ENCODE peak calls at places on chromosomes 4 and X, in four cellular contexts. One of them, this sample, is unnamed.

GRCh38 chr4:143581331-143581961 is 67.9 kb downstream of the SMARCA5 start:
- DNase-seq in IMR-90: no peak
- DNase-seq in stomach: no peak
- DNase-seq in suprapubic skin: no peak
- DNase-seq in this sample: no peak

GRCh38 chr4:152590179-152591031 is 54.5 kb upstream of the FBXW7 start:
- DNase-seq in stomach: no peak
- DNase-seq in suprapubic skin: no peak
- DNase-seq in IMR-90: peak
- DNase-seq in this sample: no peak

GRCh38 chr4:139876328-139876941 is 210.8 kb downstream of the MGST2 start:
- DNase-seq in suprapubic skin: no peak
- DNase-seq in IMR-90: no peak
- DNase-seq in stomach: no peak
- DNase-seq in this sample: no peak

GRCh38 chr4:118033148-118034060 is 882 bp upstream of the NDST3 start:
- DNase-seq in IMR-90: peak
- DNase-seq in stomach: peak
- DNase-seq in suprapubic skin: no peak
- DNase-seq in this sample: peak

GRCh38 chr4:90345549-90345948 is 218.4 kb downstream of the CCSER1 start:
- DNase-seq in IMR-90: no peak
- DNase-seq in stomach: no peak
- DNase-seq in suprapubic skin: no peak
- DNase-seq in this sample: no peak

GRCh38 chrX:114675365-114675764 is 91.5 kb downstream of the HTR2C start:
- DNase-seq in stomach: no peak
- DNase-seq in IMR-90: no peak
- DNase-seq in suprapubic skin: no peak
- DNase-seq in this sample: no peak

GRCh38 chrX:132227383-132228112 is 8.3 kb upstream of the RAP2C start:
- DNase-seq in suprapubic skin: no peak
- DNase-seq in IMR-90: peak
- DNase-seq in stomach: no peak
- DNase-seq in this sample: no peak

GRCh38 chr4:16270654-16271328 is 44.5 kb upstream of the TAPT1 start:
- DNase-seq in suprapubic skin: no peak
- DNase-seq in IMR-90: no peak
- DNase-seq in stomach: no peak
- DNase-seq in this sample: peak

GRCh38 chr4:56301181-56302076 is 85.9 kb downstream of the AASDH start:
- DNase-seq in suprapubic skin: no peak
- DNase-seq in IMR-90: peak
- DNase-seq in stomach: peak
- DNase-seq in this sample: peak

GRCh38 chr4:122249357-122249756 is 97.2 kb downstream of the BLTP1 start:
- DNase-seq in stomach: no peak
- DNase-seq in suprapubic skin: no peak
- DNase-seq in IMR-90: no peak
- DNase-seq in this sample: no peak

GRCh38 chrX:13167444-13168207 is 123.2 kb upstream of the FAM9C start:
- DNase-seq in suprapubic skin: no peak
- DNase-seq in stomach: no peak
- DNase-seq in IMR-90: peak
- DNase-seq in this sample: no peak

DNA sequence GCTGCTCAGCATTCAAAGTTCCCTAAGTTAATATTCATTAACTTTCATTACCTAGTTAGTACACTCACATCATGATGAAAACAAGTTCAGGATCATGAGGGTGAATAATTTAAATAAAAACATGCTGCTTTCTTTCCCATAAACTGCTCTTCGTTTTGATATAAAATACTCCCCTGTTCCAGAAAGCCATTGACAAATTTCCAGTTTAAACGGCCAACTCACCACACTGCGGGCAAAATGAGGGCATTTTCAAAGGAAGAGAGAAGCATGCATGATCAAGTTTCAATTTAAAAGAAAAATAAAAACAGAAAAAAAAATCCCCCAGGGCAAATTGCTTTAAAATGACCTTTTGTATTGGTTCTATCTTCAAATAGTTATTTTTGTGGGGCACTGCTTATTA is 69.6 kb downstream of the EPHA5 start:
- DNase-seq in IMR-90: no peak
- DNase-seq in stomach: no peak
- DNase-seq in suprapubic skin: no peak
- DNase-seq in this sample: no peak
- TF ChIP-seq POLR2A in IMR-90: no peak
- TF ChIP-seq POLR2A in stomach: no peak
- TF ChIP-seq POLR2A in suprapubic skin: no peak
- TF ChIP-seq POLR2A in this sample: no peak

DNA sequence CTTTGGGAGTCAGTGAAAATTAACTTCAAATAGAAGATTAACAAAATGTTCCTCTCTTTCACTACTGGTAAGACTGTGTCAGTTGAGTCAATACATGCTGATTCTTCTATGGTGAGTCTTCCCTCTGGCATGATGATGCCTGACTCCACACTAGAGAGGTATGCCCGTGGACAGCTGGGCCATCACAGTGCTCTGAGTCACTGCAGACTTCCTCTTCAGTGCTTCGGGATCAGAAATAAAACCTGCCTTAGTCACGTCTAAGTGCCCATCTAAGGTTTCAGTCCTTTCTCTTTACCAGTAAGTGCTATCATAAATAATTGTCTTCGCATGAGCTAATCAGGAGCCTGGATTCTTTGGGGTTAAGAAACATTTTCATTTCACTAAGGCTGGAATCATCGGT is 1.6 kb upstream of the ASB5 start:
- DNase-seq in stomach: no peak
- DNase-seq in suprapubic skin: no peak
- DNase-seq in IMR-90: peak
- DNase-seq in this sample: no peak
- TF ChIP-seq POLR2A in stomach: no peak
- TF ChIP-seq POLR2A in suprapubic skin: no peak
- TF ChIP-seq POLR2A in IMR-90: peak
- TF ChIP-seq POLR2A in this sample: no peak

GRCh38 chrX:48478806-48479205 is 2.8 kb downstream of the FTSJ1 start:
- DNase-seq in IMR-90: no peak
- DNase-seq in suprapubic skin: no peak
- DNase-seq in stomach: no peak
- DNase-seq in this sample: no peak

GRCh38 chrX:48477960-48478755 is 2.2 kb downstream of the FTSJ1 start:
- DNase-seq in suprapubic skin: no peak
- DNase-seq in IMR-90: no peak
- DNase-seq in stomach: no peak
- DNase-seq in this sample: no peak

GRCh38 chrX:48480583-48480982 is 4.6 kb downstream of the FTSJ1 start:
- DNase-seq in IMR-90: no peak
- DNase-seq in suprapubic skin: no peak
- DNase-seq in stomach: no peak
- DNase-seq in this sample: no peak

GRCh38 chrX:48480142-48480541 is 4.1 kb downstream of the FTSJ1 start:
- DNase-seq in stomach: no peak
- DNase-seq in IMR-90: no peak
- DNase-seq in suprapubic skin: no peak
- DNase-seq in this sample: no peak

GRCh38 chrX:48482526-48482925 is 6.5 kb downstream of the FTSJ1 start:
- DNase-seq in IMR-90: no peak
- DNase-seq in suprapubic skin: no peak
- DNase-seq in stomach: no peak
- DNase-seq in this sample: no peak
- TF ChIP-seq POLR2A in IMR-90: no peak
- TF ChIP-seq POLR2A in suprapubic skin: no peak
- TF ChIP-seq POLR2A in stomach: no peak
- TF ChIP-seq POLR2A in this sample: no peak

GRCh38 chr4:186192068-186192751 is 843 bp downstream of the CYP4V2 start:
- DNase-seq in IMR-90: peak
- DNase-seq in suprapubic skin: no peak
- DNase-seq in stomach: peak
- DNase-seq in this sample: peak
- TF ChIP-seq POLR2A in IMR-90: no peak
- TF ChIP-seq POLR2A in suprapubic skin: no peak
- TF ChIP-seq POLR2A in stomach: no peak
- TF ChIP-seq POLR2A in this sample: no peak

GRCh38 chrX:107715331-107716044 is 60.1 kb downstream of the TSC22D3 start:
- DNase-seq in suprapubic skin: no peak
- DNase-seq in stomach: no peak
- DNase-seq in IMR-90: peak
- DNase-seq in this sample: no peak
- TF ChIP-seq POLR2A in suprapubic skin: no peak
- TF ChIP-seq POLR2A in stomach: no peak
- TF ChIP-seq POLR2A in IMR-90: no peak
- TF ChIP-seq POLR2A in this sample: peak

DNA sequence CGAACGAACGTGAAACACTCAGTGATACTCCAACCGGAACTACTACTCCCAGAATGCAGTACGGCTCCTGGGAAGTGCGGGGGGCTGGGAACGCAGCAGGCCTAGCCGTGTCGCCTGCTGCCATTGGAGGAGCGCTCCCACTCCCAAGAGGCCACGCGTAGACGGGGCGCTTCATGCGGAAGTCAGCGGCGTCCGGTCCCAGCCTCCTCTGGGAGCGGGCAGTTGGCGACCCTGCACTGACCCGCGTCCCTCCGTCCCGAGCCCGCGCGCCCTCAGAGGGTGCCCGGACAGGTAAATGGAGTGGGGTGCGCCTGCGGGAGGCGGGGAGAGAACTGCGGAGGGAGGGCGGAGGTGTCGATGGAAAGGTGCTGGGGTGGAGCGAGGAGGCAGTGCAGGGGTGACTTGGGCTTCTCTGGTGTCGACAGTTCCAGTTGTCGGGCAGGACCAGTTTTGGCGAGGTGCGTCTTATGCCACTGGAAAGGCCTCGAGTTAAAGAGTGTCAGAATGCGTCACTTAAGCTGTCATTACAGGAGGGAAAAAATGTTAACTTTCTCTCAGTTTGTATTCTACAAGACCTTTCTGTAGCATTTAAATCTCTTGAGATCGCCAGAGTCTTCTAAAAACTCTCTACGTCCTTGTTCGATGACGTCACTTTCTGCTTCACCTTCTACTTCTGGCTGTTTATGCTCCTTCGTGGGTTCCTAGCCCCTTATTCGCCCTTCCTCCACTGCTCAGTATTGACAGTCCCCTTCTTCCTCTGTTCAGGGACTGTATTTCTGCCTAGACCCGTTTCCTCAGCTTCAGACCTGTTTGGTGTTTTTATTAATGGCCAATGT is at the start of gene VAMP7:
- DNase-seq in IMR-90: peak
- DNase-seq in suprapubic skin: peak
- DNase-seq in stomach: peak
- DNase-seq in this sample: peak
- TF ChIP-seq POLR2A in IMR-90: peak
- TF ChIP-seq POLR2A in suprapubic skin: no peak
- TF ChIP-seq POLR2A in stomach: peak
- TF ChIP-seq POLR2A in this sample: peak

GRCh38 chrX:150568320-150569154 is at the start of gene MTM1:
- DNase-seq in IMR-90: peak
- DNase-seq in suprapubic skin: peak
- DNase-seq in stomach: peak
- DNase-seq in this sample: peak
- TF ChIP-seq POLR2A in IMR-90: peak
- TF ChIP-seq POLR2A in suprapubic skin: no peak
- TF ChIP-seq POLR2A in stomach: no peak
- TF ChIP-seq POLR2A in this sample: peak

GRCh38 chrX:17488036-17488435 is 113.0 kb downstream of the NHS start:
- DNase-seq in suprapubic skin: no peak
- DNase-seq in stomach: no peak
- DNase-seq in IMR-90: peak
- DNase-seq in this sample: no peak

DNA sequence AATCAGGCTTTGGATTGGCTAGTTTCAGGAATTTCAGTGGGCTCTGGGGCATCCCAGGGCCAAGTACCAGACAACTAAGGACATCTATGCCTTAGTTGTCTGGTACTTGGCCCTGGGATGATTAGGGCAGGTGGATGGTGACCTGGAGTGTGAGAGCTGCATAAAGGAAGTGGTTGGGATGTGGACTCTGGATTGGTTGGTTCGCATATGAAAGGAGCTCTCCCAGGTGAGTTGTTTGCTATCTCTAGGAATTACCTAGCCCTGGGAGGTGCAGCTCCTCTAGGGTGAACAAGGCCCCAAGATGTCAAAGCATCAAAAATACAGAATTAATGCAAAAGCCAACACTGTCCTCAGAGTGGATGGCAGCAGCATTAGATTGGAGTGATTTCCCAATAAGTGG is 109.6 kb downstream of the NHS start:
- DNase-seq in stomach: no peak
- DNase-seq in IMR-90: no peak
- DNase-seq in suprapubic skin: no peak
- DNase-seq in this sample: no peak
- TF ChIP-seq POLR2A in stomach: no peak
- TF ChIP-seq POLR2A in IMR-90: no peak
- TF ChIP-seq POLR2A in suprapubic skin: no peak
- TF ChIP-seq POLR2A in this sample: no peak

GRCh38 chrX:15789979-15790765 is at the start of gene ZRSR2:
- DNase-seq in IMR-90: peak
- DNase-seq in stomach: peak
- DNase-seq in suprapubic skin: peak
- DNase-seq in this sample: peak
- TF ChIP-seq POLR2A in IMR-90: peak
- TF ChIP-seq POLR2A in stomach: no peak
- TF ChIP-seq POLR2A in suprapubic skin: no peak
- TF ChIP-seq POLR2A in this sample: peak